ENCODE peak calls at places on chromosomes 4 and X, in five cellular contexts. M is brain microvascular endothelial cell, Q is nephron progenitor cell, F is cardiac muscle cell, K is AG04449. B is an unnamed sample.

GRCh38 chr4:184101711-184102110 is 116.0 kb downstream of the ENPP6 start:
- DNase-seq in K (no peak), Q (no peak), F (no peak), M (no peak), B (no peak)

GRCh38 chrX:56813318-56813837 is 84.3 kb downstream of the NBDY start:
- DNase-seq in K (no peak), F (no peak), M (peak; percentile 50), Q (no peak), B (peak; percentile 56)

GRCh38 chr4:158259955-158260575 is 49.8 kb downstream of the TMEM144 start:
- DNase-seq in K (no peak), Q (no peak), F (peak; percentile 28), M (no peak), B (no peak)

GRCh38 chrX:10041383-10041782 is 74.2 kb downstream of the CLDN34 start:
- DNase-seq in Q (no peak), M (no peak), F (no peak), K (no peak), B (no peak)

GRCh38 chr4:175424111-175424510 is 388.0 kb downstream of the GPM6A start:
- DNase-seq in M (no peak), F (no peak), Q (no peak), K (no peak), B (no peak)

GRCh38 chr4:38866973-38867477 is 581 bp upstream of the FAM114A1 start:
- DNase-seq in K (no peak), M (no peak), F (no peak), Q (no peak), B (no peak)

GRCh38 chrX:136310411-136310810 is 9.6 kb downstream of the ADGRG4 start:
- DNase-seq in K (no peak), F (no peak), M (peak; percentile 53), Q (no peak), B (no peak)

GRCh38 chr4:138216272-138216867 is 25.8 kb downstream of the SLC7A11 start:
- DNase-seq in M (no peak), Q (no peak), K (no peak), F (no peak), B (no peak)

GRCh38 chrX:10507876-10508275 is 112.5 kb downstream of the MID1 start:
- DNase-seq in K (no peak), F (no peak), Q (no peak), M (no peak), B (no peak)

GRCh38 chr4:158051401-158052235 is 121.2 kb downstream of the GASK1B start:
- DNase-seq in F (no peak), K (peak; percentile 84), M (peak; percentile 93), Q (no peak), B (peak; percentile 74)

GRCh38 chrX:70354726-70355125 is 64.8 kb downstream of the KIF4A start:
- DNase-seq in M (no peak), K (no peak), Q (no peak), F (no peak), B (no peak)

GRCh38 chr4:139786494-139787354 is 121.1 kb downstream of the MGST2 start:
- DNase-seq in Q (no peak), F (no peak), K (no peak), M (no peak), B (no peak)

GRCh38 chr4:10305816-10306215 is 151.4 kb downstream of the ZNF518B start:
- DNase-seq in K (no peak), M (no peak), Q (no peak), F (no peak), B (no peak)

GRCh38 chrX:56793112-56793430 is 64.0 kb downstream of the NBDY start:
- DNase-seq in K (no peak), M (no peak), Q (no peak), F (no peak), B (no peak)

GRCh38 chr4:123471655-123472054 is 75.1 kb downstream of the SPRY1 start:
- DNase-seq in K (no peak), Q (no peak), F (no peak), M (no peak), B (no peak)

GRCh38 chr4:91681544-91681943 is 622.2 kb upstream of the GRID2 start:
- DNase-seq in M (no peak), K (no peak), Q (no peak), F (no peak), B (no peak)

GRCh38 chrX:104318330-104319009 is 63.7 kb upstream of the ESX1 start:
- DNase-seq in M (peak; percentile 17), K (no peak), Q (no peak), F (no peak), B (no peak)

GRCh38 chrX:47218280-47218919 is at the start of gene CDK16:
- DNase-seq in K (no peak), M (peak; percentile 70), F (peak; percentile 86), Q (peak; percentile 80), B (peak; percentile 70)

GRCh38 chr4:33188733-33189132 is 2468.6 kb downstream of the PCDH7 start:
- DNase-seq in F (no peak), K (no peak), M (no peak), Q (no peak), B (no peak)

GRCh38 chr4:1686440-1687036 is 2.4 kb upstream of the FAM53A start:
- DNase-seq in K (no peak), F (no peak), Q (no peak), M (no peak), B (no peak)

GRCh38 chr4:6109842-6110560 is 90.3 kb downstream of the JAKMIP1 start:
- DNase-seq in K (no peak), Q (no peak), F (no peak), M (no peak), B (no peak)

GRCh38 chr4:13701937-13702446 is 74.5 kb upstream of the BOD1L1 start:
- DNase-seq in M (peak; percentile 11), Q (no peak), F (no peak), K (no peak), B (peak; percentile 62)

GRCh38 chr4:152957437-152958185 is 21.5 kb downstream of the FHDC1 start:
- DNase-seq in F (peak; percentile 85), M (no peak), K (no peak), Q (peak; percentile 16), B (no peak)

GRCh38 chrX:275967-276587 is 5.1 kb upstream of the PLCXD1 start:
- DNase-seq in K (no peak), F (peak; percentile 73), Q (peak; percentile 69), M (no peak), B (no peak)

GRCh38 chrX:153400146-153401132 is 711 bp downstream of the PNMA6E start:
- DNase-seq in M (no peak), F (peak; percentile 52), Q (peak; percentile 62), K (no peak), B (no peak)

GRCh38 chrX:149199734-149200133 is 305.4 kb downstream of the IDS start:
- DNase-seq in M (no peak), K (no peak), Q (no peak), F (no peak), B (no peak)

GRCh38 chr4:147060171-147060931 is 114.7 kb upstream of the TTC29 start:
- DNase-seq in Q (no peak), K (peak; percentile 73), M (peak; percentile 74), F (no peak), B (peak; percentile 79)

GRCh38 chrX:1244164-1245076 is 24.2 kb upstream of the CSF2RA start:
- DNase-seq in F (peak; percentile 31), Q (peak; percentile 49), K (no peak), M (no peak), B (no peak)

GRCh38 chr4:170139764-170140163 is 50.0 kb upstream of the AADAT start:
- DNase-seq in Q (no peak), M (peak; percentile 27), F (no peak), K (peak; percentile 5), B (no peak)

GRCh38 chrX:40140706-40141499 is 43.1 kb upstream of the BCOR start:
- DNase-seq in Q (peak; percentile 22), F (peak; percentile 64), M (no peak), K (no peak), B (no peak)

GRCh38 chr4:141871086-141871485 is 234.7 kb downstream of the IL15 start:
- DNase-seq in M (peak; percentile 28), Q (no peak), K (no peak), F (no peak), B (no peak)

GRCh38 chr4:7462509-7462971 is 27.8 kb upstream of the PSAPL1 start:
- DNase-seq in Q (no peak), F (peak; percentile 63), M (no peak), K (no peak), B (no peak)
- TF ChIP-seq CTCF in Q (no peak), F (peak; percentile 27), M (no peak), K (no peak), B (no peak)

GRCh38 chrX:13470680-13470967 is 98.8 kb upstream of the EGFL6 start:
- DNase-seq in M (no peak), Q (no peak), K (no peak), F (no peak), B (no peak)

GRCh38 chrX:13471269-13471668 is 98.1 kb upstream of the EGFL6 start:
- DNase-seq in M (no peak), F (no peak), K (no peak), Q (no peak), B (no peak)

GRCh38 chrX:13473666-13474516 is 95.5 kb upstream of the EGFL6 start:
- DNase-seq in M (peak; percentile 29), F (no peak), Q (no peak), K (no peak), B (no peak)

GRCh38 chrX:13469963-13470679 is 99.3 kb upstream of the EGFL6 start:
- DNase-seq in Q (no peak), K (no peak), F (no peak), M (peak; percentile 6), B (peak; percentile 57)

GRCh38 chrX:13472975-13473665 is 96.3 kb upstream of the EGFL6 start:
- DNase-seq in M (no peak), Q (no peak), K (no peak), F (no peak), B (no peak)
- TF ChIP-seq CTCF in M (peak; percentile 26), Q (no peak), K (no peak), F (no peak), B (no peak)

GRCh38 chr4:4260185-4260751 is 12.2 kb upstream of the TMEM128 start:
- DNase-seq in K (peak; percentile 24), Q (no peak), M (peak; percentile 35), F (no peak), B (peak; percentile 23)
- TF ChIP-seq CTCF in K (peak; percentile 35), Q (no peak), M (peak; percentile 45), F (peak; percentile 62), B (peak; percentile 37)

GRCh38 chr4:109078724-109079123 is 223.7 kb downstream of the COL25A1 start:
- DNase-seq in F (peak; percentile 59), M (peak; percentile 72), Q (no peak), K (peak; percentile 76), B (peak; percentile 54)

GRCh38 chr4:109075617-109076016 is 226.8 kb downstream of the COL25A1 start:
- DNase-seq in Q (no peak), M (no peak), F (no peak), K (no peak), B (no peak)

GRCh38 chr4:109077486-109077885 is 225.0 kb downstream of the COL25A1 start:
- DNase-seq in F (peak; percentile 17), M (no peak), Q (no peak), K (no peak), B (no peak)

GRCh38 chr4:109079177-109079576 is 223.3 kb downstream of the COL25A1 start:
- DNase-seq in Q (no peak), M (no peak), K (no peak), F (no peak), B (no peak)

DNA sequence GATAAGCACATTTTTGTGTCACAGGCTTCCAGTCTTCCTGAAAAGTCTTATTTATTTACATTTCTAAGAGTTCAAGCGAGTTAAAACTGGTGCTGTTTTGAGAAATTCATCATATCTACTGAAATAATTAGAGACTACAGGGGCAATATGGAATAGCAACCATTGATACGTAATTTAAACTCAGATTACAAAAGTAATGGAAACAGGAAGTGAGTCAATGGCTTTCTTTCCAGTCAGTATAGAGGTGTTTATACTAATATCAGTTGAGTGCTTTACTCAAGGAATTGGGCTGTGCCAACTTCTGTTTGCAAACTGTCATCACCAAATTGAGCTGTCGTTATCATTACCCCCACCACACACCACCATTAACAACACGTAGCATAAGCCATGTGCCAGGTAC is 222.7 kb downstream of the COL25A1 start:
- DNase-seq in F (no peak), Q (no peak), K (no peak), M (no peak), B (no peak)
- TF ChIP-seq CTCF in F (no peak), Q (no peak), K (no peak), M (no peak), B (no peak)

B was measured in AG09319.